ENCODE peak calls at places on chromosomes 3 and 15, in ten cellular contexts. Z is A673, R is esophagus squamous epithelium, D is RWPE1, N is Panc1, G is cardiac muscle cell, Q is breast epithelium, J is astrocyte, W is HCT116, P is neural progenitor cell. U is an unnamed sample.
A peak's percentile ranks its signal among the peaks of the same experiment; 100 is the strongest.

GRCh38 chr3:112794622-112795172 is 52.0 kb downstream of the CD200R1L start:
- DNase-seq in Z (no peak), R (no peak), D (no peak), N (no peak), G (no peak), Q (no peak), J (no peak), W (no peak), P (no peak), U (no peak)

GRCh38 chr15:90839187-90840071 is 29.0 kb upstream of the FURIN start:
- DNase-seq in Z (peak; percentile 93), R (no peak), D (peak; percentile 38), N (no peak), G (peak; percentile 57), Q (no peak), J (peak; percentile 64), W (no peak), P (peak; percentile 79), U (peak; percentile 73)

GRCh38 chr3:127751163-127751621 is 71.1 kb downstream of the MGLL start:
- DNase-seq in Z (no peak), R (no peak), D (no peak), N (no peak), G (no peak), Q (no peak), J (no peak), W (no peak), P (no peak), U (peak; percentile 76)

GRCh38 chr3:127159547-127159946 is 33.4 kb upstream of the PRR23E start:
- DNase-seq in Z (no peak), R (no peak), D (no peak), N (no peak), G (no peak), Q (no peak), J (no peak), W (no peak), P (peak; percentile 86), U (no peak)

GRCh38 chr15:83398591-83398990 is 48.5 kb upstream of the SH3GL3 start:
- DNase-seq in Z (peak; percentile 11), R (no peak), D (peak; percentile 46), N (no peak), G (peak; percentile 24), Q (no peak), J (peak; percentile 66), W (no peak), P (no peak), U (no peak)

GRCh38 chr3:119098620-119099222 is 47.2 kb upstream of the TEX55 start:
- DNase-seq in Z (peak; percentile 49), R (no peak), D (peak; percentile 36), N (peak; percentile 20), G (peak; percentile 48), Q (no peak), J (peak; percentile 7), W (peak; percentile 13), P (peak; percentile 49), U (no peak)

GRCh38 chr15:62559049-62559733 is 394.1 kb upstream of the C2CD4B start:
- DNase-seq in Z (no peak), R (no peak), D (no peak), N (no peak), G (peak; percentile 80), Q (no peak), J (peak; percentile 57), W (no peak), P (no peak), U (no peak)

GRCh38 chr3:140219161-140219745 is 284.3 kb downstream of the CLSTN2 start:
- DNase-seq in Z (no peak), R (no peak), D (no peak), N (no peak), G (no peak), Q (no peak), J (no peak), W (no peak), P (peak; percentile 74), U (no peak)

DNA sequence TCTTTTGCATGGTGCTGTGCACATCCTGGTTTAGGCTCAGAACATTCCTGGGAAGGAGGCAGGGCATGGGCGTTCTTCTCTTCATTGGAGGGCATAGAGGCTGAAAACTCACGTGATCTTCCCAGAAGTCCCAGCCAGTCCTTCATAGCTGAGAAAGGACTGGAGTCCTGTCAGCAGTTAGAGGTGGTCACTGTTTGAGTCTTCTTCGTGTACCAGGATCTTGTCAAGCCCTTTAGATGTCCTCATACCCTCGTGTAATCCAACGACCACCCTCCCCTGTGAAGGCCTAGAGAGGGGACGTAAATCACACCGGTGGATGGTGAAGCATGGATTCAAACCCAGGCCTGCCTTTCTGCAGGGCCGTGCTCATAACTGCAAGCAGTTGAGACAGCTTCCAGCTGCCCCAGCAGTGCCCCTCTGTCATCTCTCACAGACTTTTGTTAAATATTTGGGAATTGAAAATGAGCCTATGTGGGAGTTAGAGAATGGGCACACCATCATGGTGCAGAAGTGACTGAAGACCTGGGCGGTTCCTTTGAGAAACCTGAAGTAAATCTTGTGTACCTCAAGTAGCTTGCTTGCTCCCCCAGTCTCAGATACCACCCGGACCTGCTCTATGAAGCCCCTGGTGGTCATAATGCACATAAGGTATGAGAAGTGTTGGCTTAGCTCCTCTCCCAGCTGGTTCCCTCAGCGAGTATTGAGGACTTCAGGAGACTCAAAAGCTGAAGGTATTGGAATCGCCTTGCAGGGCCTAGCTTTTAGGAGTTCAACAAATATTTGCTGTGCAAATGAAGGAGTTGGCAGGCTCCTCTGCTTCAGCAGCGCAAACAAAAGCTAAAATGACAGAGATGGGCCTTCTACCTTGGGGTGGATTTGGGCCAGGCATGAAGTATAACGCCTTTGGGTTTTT is 1.4 kb downstream of the CMTM8 start:
- DNase-seq in Z (peak; percentile 64), R (no peak), D (peak; percentile 13), N (no peak), G (peak; percentile 50), Q (no peak), J (no peak), W (peak; percentile 43), P (peak; percentile 52), U (no peak)
- H3K27ac ChIP-seq in Z (no peak overlapping the region), R (no peak overlapping the region), D (no peak overlapping the region), N (peak overlapping the region; percentile 78), G (no peak overlapping the region), Q (peak overlapping the region; percentile 87), J (no peak overlapping the region), W (peak overlapping the region; percentile 76), P (no peak overlapping the region), U (no peak overlapping the region)

DNA sequence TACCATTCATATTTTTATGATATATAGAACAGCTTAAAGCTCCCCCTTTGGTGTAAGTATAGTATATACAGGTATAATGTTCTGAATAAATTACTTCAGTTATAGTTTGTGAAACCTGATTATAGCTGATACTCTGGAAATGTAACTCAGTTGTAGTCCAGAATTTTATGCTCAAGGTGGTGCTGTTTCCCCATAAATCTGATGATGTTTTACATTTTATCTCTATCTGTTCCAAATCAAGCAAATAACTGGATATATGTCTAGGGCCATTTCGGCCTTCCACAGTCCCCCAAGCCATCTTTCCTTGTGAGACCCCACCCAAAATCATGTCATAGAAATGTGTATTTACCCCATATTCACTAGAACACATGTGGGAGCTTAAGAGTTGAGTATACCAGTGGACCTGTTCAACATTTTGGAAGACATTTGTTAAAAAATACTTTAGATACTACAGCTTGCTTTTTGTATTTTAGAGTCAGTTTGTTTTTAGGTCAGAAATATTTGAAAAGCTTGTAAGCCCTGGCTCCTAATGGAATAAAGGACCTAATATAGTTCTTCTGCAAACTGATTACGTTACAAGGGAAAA is 107.1 kb downstream of the ATG7 start:
- DNase-seq in Z (peak; percentile 65), R (no peak), D (peak; percentile 19), N (peak; percentile 35), G (peak; percentile 76), Q (no peak), J (peak; percentile 42), W (peak; percentile 32), P (peak; percentile 47), U (no peak)
- TF ChIP-seq CTCF in Z (peak; percentile 71), R (no peak), D (peak; percentile 44), N (peak; percentile 49), G (peak; percentile 46), Q (peak; percentile 77), J (peak; percentile 68), W (peak; percentile 31), P (peak; percentile 82), U (no peak)

GRCh38 chr15:66505818-66506217 is 692 bp downstream of the ZWILCH start:
- DNase-seq in Z (no peak), R (no peak), D (no peak), N (no peak), G (no peak), Q (no peak), J (no peak), W (no peak), P (no peak), U (no peak)

GRCh38 chr15:66504563-66505429 is at the start of the genes RPL4 and ZWILCH:
- DNase-seq in Z (peak; percentile 86), R (peak; percentile 21), D (peak; percentile 83), N (peak; percentile 82), G (peak; percentile 91), Q (peak; percentile 76), J (peak; percentile 85), W (peak; percentile 76), P (peak; percentile 65), U (peak; percentile 77)

GRCh38 chr15:66505430-66505811 is 295 bp downstream of the ZWILCH start:
- DNase-seq in Z (no peak), R (no peak), D (no peak), N (no peak), G (no peak), Q (no peak), J (peak; percentile 55), W (no peak), P (peak; percentile 61), U (no peak)

GRCh38 chr15:66503780-66504562 is 684 bp downstream of the RPL4 start:
- DNase-seq in Z (no peak), R (no peak), D (no peak), N (no peak), G (no peak), Q (no peak), J (no peak), W (no peak), P (no peak), U (no peak)

GRCh38 chr15:66502491-66502890 is 2.2 kb downstream of the RPL4 start:
- DNase-seq in Z (no peak), R (no peak), D (no peak), N (no peak), G (no peak), Q (no peak), J (no peak), W (no peak), P (no peak), U (no peak)
- H3K27ac ChIP-seq in Z (peak overlapping the region; percentile 93), R (no peak overlapping the region), D (peak overlapping the region; percentile 63), N (peak overlapping the region; percentile 100), G (peak overlapping the region; percentile 21), Q (no peak overlapping the region), J (peak overlapping the region; percentile 17), W (peak overlapping the region; percentile 86), P (peak overlapping the region; percentile 13), U (no peak overlapping the region)

GRCh38 chr3:72797773-72798543 is 50.3 kb downstream of the SHQ1 start:
- DNase-seq in Z (peak; percentile 68), R (no peak), D (no peak), N (no peak), G (peak; percentile 54), Q (no peak), J (peak; percentile 36), W (no peak), P (peak; percentile 31), U (peak; percentile 59)

GRCh38 chr3:72791132-72791531 is 57.1 kb downstream of the SHQ1 start:
- DNase-seq in Z (peak; percentile 18), R (no peak), D (peak; percentile 1), N (no peak), G (peak; percentile 28), Q (no peak), J (no peak), W (no peak), P (no peak), U (no peak)

GRCh38 chr3:72798552-72799195 is 49.6 kb downstream of the SHQ1 start:
- DNase-seq in Z (no peak), R (no peak), D (no peak), N (no peak), G (peak; percentile 11), Q (no peak), J (no peak), W (no peak), P (no peak), U (no peak)

DNA sequence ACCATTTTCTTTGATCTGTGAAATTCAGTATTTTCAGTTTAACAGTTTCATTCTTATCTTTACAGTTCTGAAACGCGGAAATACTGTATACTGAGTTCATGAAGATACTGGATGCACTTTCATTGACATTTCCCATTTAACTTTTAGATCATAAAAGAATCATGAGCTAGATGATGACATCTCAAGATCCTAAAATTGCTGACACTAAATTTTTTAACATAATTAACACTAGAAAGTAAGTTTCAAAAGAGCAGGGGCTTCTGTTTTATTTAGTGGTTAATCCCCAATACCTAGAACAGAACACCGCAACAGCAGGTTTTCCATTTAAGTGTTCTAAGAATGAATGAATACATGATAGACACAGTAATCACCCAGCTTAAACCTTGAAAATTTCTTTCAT is 54.2 kb downstream of the SHQ1 start:
- DNase-seq in Z (no peak), R (no peak), D (no peak), N (no peak), G (no peak), Q (no peak), J (no peak), W (no peak), P (no peak), U (no peak)
- TF ChIP-seq CTCF in Z (no peak), R (no peak), D (no peak), N (no peak), G (no peak), Q (no peak), J (no peak), W (no peak), P (no peak), U (no peak)

U was measured in Peyer's patch.